ENCODE peak calls at places on chromosomes 3 and 15, in five cellular contexts. One of them, this sample, is unnamed.

GRCh38 chr15:101055411-101055810 is 136.3 kb downstream of the LRRK1 start:
- DNase-seq in NT2/D1: no peak
- DNase-seq in iris pigment epithelial cell: no peak
- DNase-seq in activated CD4-positive, alpha-beta T cell treated with anti-CD3 and anti-CD28 coated beads, Interleukin-2, amount 10 ng/mL, durations not matched to agents 7 days and 5 days: peak; percentile 3
- DNase-seq in stimulated activated CD8-positive, alpha-beta memory T cell treated with anti-CD3 and anti-CD28 coated beads, Interleukin-15, amount 100 ng/mL, for 24 hours: no peak
- DNase-seq in this sample: no peak

GRCh38 chr3:53232641-53233377 is 23.0 kb downstream of the TKT start:
- DNase-seq in iris pigment epithelial cell: no peak
- DNase-seq in stimulated activated CD8-positive, alpha-beta memory T cell treated with anti-CD3 and anti-CD28 coated beads, Interleukin-15, amount 100 ng/mL, for 24 hours: no peak
- DNase-seq in activated CD4-positive, alpha-beta T cell treated with anti-CD3 and anti-CD28 coated beads, Interleukin-2, amount 10 ng/mL, durations not matched to agents 7 days and 5 days: no peak
- DNase-seq in NT2/D1: no peak
- DNase-seq in this sample: no peak

GRCh38 chr3:27883266-27883665 is 161.1 kb upstream of the EOMES start:
- DNase-seq in iris pigment epithelial cell: no peak
- DNase-seq in NT2/D1: no peak
- DNase-seq in stimulated activated CD8-positive, alpha-beta memory T cell treated with anti-CD3 and anti-CD28 coated beads, Interleukin-15, amount 100 ng/mL, for 24 hours: no peak
- DNase-seq in activated CD4-positive, alpha-beta T cell treated with anti-CD3 and anti-CD28 coated beads, Interleukin-2, amount 10 ng/mL, durations not matched to agents 7 days and 5 days: no peak
- DNase-seq in this sample: no peak

GRCh38 chr3:134487406-134487805 is 1.5 kb downstream of the CEP63 start:
- DNase-seq in stimulated activated CD8-positive, alpha-beta memory T cell treated with anti-CD3 and anti-CD28 coated beads, Interleukin-15, amount 100 ng/mL, for 24 hours: no peak
- DNase-seq in iris pigment epithelial cell: no peak
- DNase-seq in activated CD4-positive, alpha-beta T cell treated with anti-CD3 and anti-CD28 coated beads, Interleukin-2, amount 10 ng/mL, durations not matched to agents 7 days and 5 days: no peak
- DNase-seq in NT2/D1: no peak
- DNase-seq in this sample: no peak

GRCh38 chr3:163692484-163692883 is 1385.8 kb downstream of the SI start:
- DNase-seq in stimulated activated CD8-positive, alpha-beta memory T cell treated with anti-CD3 and anti-CD28 coated beads, Interleukin-15, amount 100 ng/mL, for 24 hours: no peak
- DNase-seq in NT2/D1: no peak
- DNase-seq in activated CD4-positive, alpha-beta T cell treated with anti-CD3 and anti-CD28 coated beads, Interleukin-2, amount 10 ng/mL, durations not matched to agents 7 days and 5 days: no peak
- DNase-seq in iris pigment epithelial cell: no peak
- DNase-seq in this sample: no peak

GRCh38 chr3:98695816-98696215 is 67.3 kb upstream of the ST3GAL6 start:
- DNase-seq in stimulated activated CD8-positive, alpha-beta memory T cell treated with anti-CD3 and anti-CD28 coated beads, Interleukin-15, amount 100 ng/mL, for 24 hours: no peak
- DNase-seq in iris pigment epithelial cell: peak; percentile 72
- DNase-seq in NT2/D1: no peak
- DNase-seq in activated CD4-positive, alpha-beta T cell treated with anti-CD3 and anti-CD28 coated beads, Interleukin-2, amount 10 ng/mL, durations not matched to agents 7 days and 5 days: no peak
- DNase-seq in this sample: no peak

GRCh38 chr3:133400006-133400515 is at the start of gene BFSP2:
- DNase-seq in activated CD4-positive, alpha-beta T cell treated with anti-CD3 and anti-CD28 coated beads, Interleukin-2, amount 10 ng/mL, durations not matched to agents 7 days and 5 days: no peak
- DNase-seq in iris pigment epithelial cell: no peak
- DNase-seq in NT2/D1: no peak
- DNase-seq in stimulated activated CD8-positive, alpha-beta memory T cell treated with anti-CD3 and anti-CD28 coated beads, Interleukin-15, amount 100 ng/mL, for 24 hours: no peak
- DNase-seq in this sample: no peak

GRCh38 chr3:24683511-24684384 is 189.1 kb upstream of the THRB start:
- DNase-seq in iris pigment epithelial cell: peak; percentile 87
- DNase-seq in activated CD4-positive, alpha-beta T cell treated with anti-CD3 and anti-CD28 coated beads, Interleukin-2, amount 10 ng/mL, durations not matched to agents 7 days and 5 days: no peak
- DNase-seq in stimulated activated CD8-positive, alpha-beta memory T cell treated with anti-CD3 and anti-CD28 coated beads, Interleukin-15, amount 100 ng/mL, for 24 hours: no peak
- DNase-seq in NT2/D1: no peak
- DNase-seq in this sample: no peak

GRCh38 chr15:57866149-57866736 is 159.7 kb downstream of the POLR2M start:
- DNase-seq in stimulated activated CD8-positive, alpha-beta memory T cell treated with anti-CD3 and anti-CD28 coated beads, Interleukin-15, amount 100 ng/mL, for 24 hours: peak; percentile 15
- DNase-seq in activated CD4-positive, alpha-beta T cell treated with anti-CD3 and anti-CD28 coated beads, Interleukin-2, amount 10 ng/mL, durations not matched to agents 7 days and 5 days: peak; percentile 60
- DNase-seq in NT2/D1: peak; percentile 49
- DNase-seq in iris pigment epithelial cell: peak; percentile 48
- DNase-seq in this sample: no peak

GRCh38 chr3:4746241-4746958 is 232.8 kb upstream of the BHLHE40 start:
- DNase-seq in iris pigment epithelial cell: peak; percentile 49
- DNase-seq in NT2/D1: no peak
- DNase-seq in activated CD4-positive, alpha-beta T cell treated with anti-CD3 and anti-CD28 coated beads, Interleukin-2, amount 10 ng/mL, durations not matched to agents 7 days and 5 days: no peak
- DNase-seq in stimulated activated CD8-positive, alpha-beta memory T cell treated with anti-CD3 and anti-CD28 coated beads, Interleukin-15, amount 100 ng/mL, for 24 hours: no peak
- DNase-seq in this sample: no peak

GRCh38 chr15:77784361-77785292 is 151.9 kb upstream of the LINGO1 start:
- DNase-seq in activated CD4-positive, alpha-beta T cell treated with anti-CD3 and anti-CD28 coated beads, Interleukin-2, amount 10 ng/mL, durations not matched to agents 7 days and 5 days: peak; percentile 10
- DNase-seq in stimulated activated CD8-positive, alpha-beta memory T cell treated with anti-CD3 and anti-CD28 coated beads, Interleukin-15, amount 100 ng/mL, for 24 hours: no peak
- DNase-seq in NT2/D1: peak; percentile 18
- DNase-seq in iris pigment epithelial cell: peak; percentile 20
- DNase-seq in this sample: no peak

GRCh38 chr15:39153718-39154117 is 427.2 kb upstream of the THBS1 start:
- DNase-seq in iris pigment epithelial cell: no peak
- DNase-seq in activated CD4-positive, alpha-beta T cell treated with anti-CD3 and anti-CD28 coated beads, Interleukin-2, amount 10 ng/mL, durations not matched to agents 7 days and 5 days: no peak
- DNase-seq in NT2/D1: no peak
- DNase-seq in stimulated activated CD8-positive, alpha-beta memory T cell treated with anti-CD3 and anti-CD28 coated beads, Interleukin-15, amount 100 ng/mL, for 24 hours: no peak
- DNase-seq in this sample: no peak

GRCh38 chr3:127375151-127375937 is 87.5 kb upstream of the PRR20G start:
- DNase-seq in stimulated activated CD8-positive, alpha-beta memory T cell treated with anti-CD3 and anti-CD28 coated beads, Interleukin-15, amount 100 ng/mL, for 24 hours: no peak
- DNase-seq in activated CD4-positive, alpha-beta T cell treated with anti-CD3 and anti-CD28 coated beads, Interleukin-2, amount 10 ng/mL, durations not matched to agents 7 days and 5 days: no peak
- DNase-seq in NT2/D1: no peak
- DNase-seq in iris pigment epithelial cell: no peak
- DNase-seq in this sample: no peak

GRCh38 chr3:128787256-128788253 is 61.6 kb downstream of the RAB7A start:
- DNase-seq in NT2/D1: no peak
- DNase-seq in stimulated activated CD8-positive, alpha-beta memory T cell treated with anti-CD3 and anti-CD28 coated beads, Interleukin-15, amount 100 ng/mL, for 24 hours: no peak
- DNase-seq in activated CD4-positive, alpha-beta T cell treated with anti-CD3 and anti-CD28 coated beads, Interleukin-2, amount 10 ng/mL, durations not matched to agents 7 days and 5 days: peak; percentile 42
- DNase-seq in iris pigment epithelial cell: peak; percentile 94
- DNase-seq in this sample: no peak

GRCh38 chr15:92693922-92694331 is 38.4 kb upstream of the FAM174B start:
- DNase-seq in NT2/D1: no peak
- DNase-seq in stimulated activated CD8-positive, alpha-beta memory T cell treated with anti-CD3 and anti-CD28 coated beads, Interleukin-15, amount 100 ng/mL, for 24 hours: no peak
- DNase-seq in activated CD4-positive, alpha-beta T cell treated with anti-CD3 and anti-CD28 coated beads, Interleukin-2, amount 10 ng/mL, durations not matched to agents 7 days and 5 days: no peak
- DNase-seq in iris pigment epithelial cell: peak; percentile 18
- DNase-seq in this sample: no peak

GRCh38 chr3:52291508-52292181 is 4.0 kb downstream of the GLYCTK start:
- DNase-seq in activated CD4-positive, alpha-beta T cell treated with anti-CD3 and anti-CD28 coated beads, Interleukin-2, amount 10 ng/mL, durations not matched to agents 7 days and 5 days: peak; percentile 60
- DNase-seq in iris pigment epithelial cell: no peak
- DNase-seq in stimulated activated CD8-positive, alpha-beta memory T cell treated with anti-CD3 and anti-CD28 coated beads, Interleukin-15, amount 100 ng/mL, for 24 hours: no peak
- DNase-seq in NT2/D1: no peak
- DNase-seq in this sample: peak; percentile 63

GRCh38 chr3:165503346-165503745 is 307.2 kb upstream of the SLITRK3 start:
- DNase-seq in stimulated activated CD8-positive, alpha-beta memory T cell treated with anti-CD3 and anti-CD28 coated beads, Interleukin-15, amount 100 ng/mL, for 24 hours: no peak
- DNase-seq in NT2/D1: no peak
- DNase-seq in activated CD4-positive, alpha-beta T cell treated with anti-CD3 and anti-CD28 coated beads, Interleukin-2, amount 10 ng/mL, durations not matched to agents 7 days and 5 days: no peak
- DNase-seq in iris pigment epithelial cell: no peak
- DNase-seq in this sample: no peak

GRCh38 chr3:141059816-141060215 is 8.7 kb downstream of the SPSB4 start:
- DNase-seq in NT2/D1: no peak
- DNase-seq in activated CD4-positive, alpha-beta T cell treated with anti-CD3 and anti-CD28 coated beads, Interleukin-2, amount 10 ng/mL, durations not matched to agents 7 days and 5 days: no peak
- DNase-seq in stimulated activated CD8-positive, alpha-beta memory T cell treated with anti-CD3 and anti-CD28 coated beads, Interleukin-15, amount 100 ng/mL, for 24 hours: no peak
- DNase-seq in iris pigment epithelial cell: no peak
- DNase-seq in this sample: no peak

GRCh38 chr3:76054404-76054803 is 269.1 kb upstream of the ZNF717 start:
- DNase-seq in iris pigment epithelial cell: no peak
- DNase-seq in activated CD4-positive, alpha-beta T cell treated with anti-CD3 and anti-CD28 coated beads, Interleukin-2, amount 10 ng/mL, durations not matched to agents 7 days and 5 days: no peak
- DNase-seq in NT2/D1: no peak
- DNase-seq in stimulated activated CD8-positive, alpha-beta memory T cell treated with anti-CD3 and anti-CD28 coated beads, Interleukin-15, amount 100 ng/mL, for 24 hours: no peak
- DNase-seq in this sample: no peak

GRCh38 chr15:75233504-75234190 is 24.5 kb upstream of the GOLGA6C start:
- DNase-seq in stimulated activated CD8-positive, alpha-beta memory T cell treated with anti-CD3 and anti-CD28 coated beads, Interleukin-15, amount 100 ng/mL, for 24 hours: no peak
- DNase-seq in activated CD4-positive, alpha-beta T cell treated with anti-CD3 and anti-CD28 coated beads, Interleukin-2, amount 10 ng/mL, durations not matched to agents 7 days and 5 days: no peak
- DNase-seq in NT2/D1: no peak
- DNase-seq in iris pigment epithelial cell: no peak
- DNase-seq in this sample: no peak

GRCh38 chr15:74614744-74615312 is 808 bp upstream of the CLK3 start:
- DNase-seq in stimulated activated CD8-positive, alpha-beta memory T cell treated with anti-CD3 and anti-CD28 coated beads, Interleukin-15, amount 100 ng/mL, for 24 hours: peak; percentile 78
- DNase-seq in iris pigment epithelial cell: peak; percentile 66
- DNase-seq in NT2/D1: no peak
- DNase-seq in activated CD4-positive, alpha-beta T cell treated with anti-CD3 and anti-CD28 coated beads, Interleukin-2, amount 10 ng/mL, durations not matched to agents 7 days and 5 days: peak; percentile 89
- DNase-seq in this sample: peak; percentile 94

GRCh38 chr15:75712668-75713337 is at the start of gene CSPG4:
- DNase-seq in activated CD4-positive, alpha-beta T cell treated with anti-CD3 and anti-CD28 coated beads, Interleukin-2, amount 10 ng/mL, durations not matched to agents 7 days and 5 days: no peak
- DNase-seq in NT2/D1: no peak
- DNase-seq in stimulated activated CD8-positive, alpha-beta memory T cell treated with anti-CD3 and anti-CD28 coated beads, Interleukin-15, amount 100 ng/mL, for 24 hours: no peak
- DNase-seq in iris pigment epithelial cell: peak; percentile 71
- DNase-seq in this sample: no peak

GRCh38 chr3:57864853-57865252 is 108.7 kb downstream of the SLMAP start:
- DNase-seq in stimulated activated CD8-positive, alpha-beta memory T cell treated with anti-CD3 and anti-CD28 coated beads, Interleukin-15, amount 100 ng/mL, for 24 hours: no peak
- DNase-seq in NT2/D1: peak; percentile 3
- DNase-seq in iris pigment epithelial cell: peak; percentile 49
- DNase-seq in activated CD4-positive, alpha-beta T cell treated with anti-CD3 and anti-CD28 coated beads, Interleukin-2, amount 10 ng/mL, durations not matched to agents 7 days and 5 days: no peak
- DNase-seq in this sample: no peak

GRCh38 chr15:42474857-42475256 is 16.1 kb downstream of the ZNF106 start:
- DNase-seq in activated CD4-positive, alpha-beta T cell treated with anti-CD3 and anti-CD28 coated beads, Interleukin-2, amount 10 ng/mL, durations not matched to agents 7 days and 5 days: no peak
- DNase-seq in NT2/D1: no peak
- DNase-seq in stimulated activated CD8-positive, alpha-beta memory T cell treated with anti-CD3 and anti-CD28 coated beads, Interleukin-15, amount 100 ng/mL, for 24 hours: no peak
- DNase-seq in iris pigment epithelial cell: no peak
- DNase-seq in this sample: no peak

GRCh38 chr15:99090011-99090699 is 14.7 kb upstream of the SYNM start:
- DNase-seq in activated CD4-positive, alpha-beta T cell treated with anti-CD3 and anti-CD28 coated beads, Interleukin-2, amount 10 ng/mL, durations not matched to agents 7 days and 5 days: no peak
- DNase-seq in iris pigment epithelial cell: peak; percentile 17
- DNase-seq in stimulated activated CD8-positive, alpha-beta memory T cell treated with anti-CD3 and anti-CD28 coated beads, Interleukin-15, amount 100 ng/mL, for 24 hours: no peak
- DNase-seq in NT2/D1: no peak
- DNase-seq in this sample: no peak

GRCh38 chr3:147616998-147617619 is 207.9 kb downstream of the ZIC1 start:
- DNase-seq in NT2/D1: no peak
- DNase-seq in activated CD4-positive, alpha-beta T cell treated with anti-CD3 and anti-CD28 coated beads, Interleukin-2, amount 10 ng/mL, durations not matched to agents 7 days and 5 days: no peak
- DNase-seq in iris pigment epithelial cell: peak; percentile 17
- DNase-seq in stimulated activated CD8-positive, alpha-beta memory T cell treated with anti-CD3 and anti-CD28 coated beads, Interleukin-15, amount 100 ng/mL, for 24 hours: no peak
- DNase-seq in this sample: no peak

GRCh38 chr3:117297541-117297940 is 588.0 kb downstream of the TUSC7 start:
- DNase-seq in stimulated activated CD8-positive, alpha-beta memory T cell treated with anti-CD3 and anti-CD28 coated beads, Interleukin-15, amount 100 ng/mL, for 24 hours: no peak
- DNase-seq in activated CD4-positive, alpha-beta T cell treated with anti-CD3 and anti-CD28 coated beads, Interleukin-2, amount 10 ng/mL, durations not matched to agents 7 days and 5 days: no peak
- DNase-seq in NT2/D1: no peak
- DNase-seq in iris pigment epithelial cell: no peak
- DNase-seq in this sample: no peak

GRCh38 chr3:145807990-145808389 is 353.0 kb downstream of the PLOD2 start:
- DNase-seq in stimulated activated CD8-positive, alpha-beta memory T cell treated with anti-CD3 and anti-CD28 coated beads, Interleukin-15, amount 100 ng/mL, for 24 hours: no peak
- DNase-seq in activated CD4-positive, alpha-beta T cell treated with anti-CD3 and anti-CD28 coated beads, Interleukin-2, amount 10 ng/mL, durations not matched to agents 7 days and 5 days: no peak
- DNase-seq in NT2/D1: no peak
- DNase-seq in iris pigment epithelial cell: peak; percentile 56
- DNase-seq in this sample: no peak

GRCh38 chr3:126569390-126569975 is 10.8 kb upstream of the C3orf22 start:
- DNase-seq in iris pigment epithelial cell: no peak
- DNase-seq in stimulated activated CD8-positive, alpha-beta memory T cell treated with anti-CD3 and anti-CD28 coated beads, Interleukin-15, amount 100 ng/mL, for 24 hours: no peak
- DNase-seq in activated CD4-positive, alpha-beta T cell treated with anti-CD3 and anti-CD28 coated beads, Interleukin-2, amount 10 ng/mL, durations not matched to agents 7 days and 5 days: no peak
- DNase-seq in NT2/D1: no peak
- DNase-seq in this sample: no peak

GRCh38 chr3:150763841-150764483 is 993 bp upstream of the SIAH2 start:
- DNase-seq in iris pigment epithelial cell: peak; percentile 67
- DNase-seq in activated CD4-positive, alpha-beta T cell treated with anti-CD3 and anti-CD28 coated beads, Interleukin-2, amount 10 ng/mL, durations not matched to agents 7 days and 5 days: peak; percentile 51
- DNase-seq in stimulated activated CD8-positive, alpha-beta memory T cell treated with anti-CD3 and anti-CD28 coated beads, Interleukin-15, amount 100 ng/mL, for 24 hours: no peak
- DNase-seq in NT2/D1: no peak
- DNase-seq in this sample: no peak

GRCh38 chr3:123816673-123817207 is 67.4 kb downstream of the MYLK start:
- DNase-seq in stimulated activated CD8-positive, alpha-beta memory T cell treated with anti-CD3 and anti-CD28 coated beads, Interleukin-15, amount 100 ng/mL, for 24 hours: no peak
- DNase-seq in activated CD4-positive, alpha-beta T cell treated with anti-CD3 and anti-CD28 coated beads, Interleukin-2, amount 10 ng/mL, durations not matched to agents 7 days and 5 days: no peak
- DNase-seq in iris pigment epithelial cell: peak; percentile 74
- DNase-seq in NT2/D1: no peak
- DNase-seq in this sample: no peak

GRCh38 chr3:188468196-188468595 is 314.2 kb downstream of the LPP start:
- DNase-seq in stimulated activated CD8-positive, alpha-beta memory T cell treated with anti-CD3 and anti-CD28 coated beads, Interleukin-15, amount 100 ng/mL, for 24 hours: no peak
- DNase-seq in NT2/D1: no peak
- DNase-seq in iris pigment epithelial cell: no peak
- DNase-seq in activated CD4-positive, alpha-beta T cell treated with anti-CD3 and anti-CD28 coated beads, Interleukin-2, amount 10 ng/mL, durations not matched to agents 7 days and 5 days: no peak
- DNase-seq in this sample: no peak

This sample was measured in D721Med.